ENCODE peak calls at places on chromosomes 6 and 20, in six cellular contexts. C, N, R, T, Z and A are unnamed samples. For H3K9me3, the result is how much of the 10 kb centered on the place peaks cover.

GRCh38 chr6:86122086-86122485 is 479.4 kb upstream of the SYNCRIP start:
- DNase-seq in C (no peak), N (no peak), R (no peak), T (no peak), Z (no peak), A (no peak)

GRCh38 chr6:116528163-116528562 is 16.7 kb downstream of the CALHM5 start:
- DNase-seq in C (no peak), N (no peak), R (no peak), T (no peak), Z (no peak), A (no peak)

GRCh38 chr20:641516-641913 is 11.5 kb downstream of the SRXN1 start:
- DNase-seq in C (no peak), N (no peak), R (no peak), T (no peak), Z (no peak), A (no peak)

GRCh38 chr6:53869964-53870363 is 75.2 kb downstream of the LRRC1 start:
- DNase-seq in C (no peak), N (no peak), R (no peak), T (peak), Z (no peak), A (no peak)

GRCh38 chr6:4606016-4606415 is 170.2 kb upstream of the CDYL start:
- DNase-seq in C (no peak), N (no peak), R (no peak), T (no peak), Z (no peak), A (no peak)

GRCh38 chr6:85402922-85403321 is 47.0 kb upstream of the NT5E start:
- DNase-seq in C (no peak), N (no peak), R (no peak), T (no peak), Z (no peak), A (no peak)

GRCh38 chr20:13212750-13213149 is 8.3 kb upstream of the ISM1 start:
- DNase-seq in C (no peak), N (no peak), R (no peak), T (no peak), Z (peak), A (no peak)

GRCh38 chr6:122381494-122382083 is 17.9 kb upstream of the HSF2 start:
- DNase-seq in C (peak), N (peak), R (no peak), T (peak), Z (peak), A (peak)

GRCh38 chr6:116405663-116406329 is 35.0 kb downstream of the DSE start:
- DNase-seq in C (no peak), N (no peak), R (no peak), T (no peak), Z (peak), A (no peak)

GRCh38 chr6:114187563-114187962 is 155.3 kb downstream of the HS3ST5 start:
- DNase-seq in C (no peak), N (no peak), R (no peak), T (no peak), Z (no peak), A (no peak)

GRCh38 chr6:165889636-165890403 is 226.8 kb upstream of the PDE10A start:
- DNase-seq in C (no peak), N (no peak), R (no peak), T (peak), Z (peak), A (no peak)

GRCh38 chr6:43282060-43282459 is 16.0 kb upstream of the SLC22A7 start:
- DNase-seq in C (no peak), N (no peak), R (no peak), T (no peak), Z (no peak), A (no peak)

GRCh38 chr20:58661298-58662141 is 10.4 kb downstream of the STX16 start:
- DNase-seq in C (peak), N (no peak), R (no peak), T (no peak), Z (no peak), A (peak)

GRCh38 chr6:27293436-27294152 is 18.5 kb downstream of the POM121L2 start:
- DNase-seq in C (no peak), N (no peak), R (no peak), T (peak), Z (peak), A (no peak)

GRCh38 chr6:26214826-26215199 is 127.6 kb downstream of the HFE start:
- DNase-seq in C (no peak), N (no peak), R (no peak), T (no peak), Z (no peak), A (no peak)

GRCh38 chr6:69398729-69399128 is 398.1 kb downstream of the LMBRD1 start:
- DNase-seq in C (no peak), N (no peak), R (no peak), T (no peak), Z (peak), A (no peak)

GRCh38 chr20:56088381-56088780 is 83.1 kb upstream of the CBLN4 start:
- DNase-seq in C (no peak), N (no peak), R (no peak), T (no peak), Z (no peak), A (no peak)
- H3K9me3 ChIP-seq in C (under half), N (under half), R (under half), T (under half), Z (under half), A (under half)

GRCh38 chr6:168307695-168308021 is 11.9 kb downstream of the DACT2 start:
- DNase-seq in C (no peak), N (no peak), R (no peak), T (no peak), Z (no peak), A (no peak)

GRCh38 chr6:168309183-168309582 is 10.4 kb downstream of the DACT2 start:
- DNase-seq in C (no peak), N (no peak), R (no peak), T (no peak), Z (no peak), A (no peak)

GRCh38 chr6:168309997-168310396 is 9.6 kb downstream of the DACT2 start:
- DNase-seq in C (no peak), N (no peak), R (no peak), T (no peak), Z (no peak), A (no peak)

GRCh38 chr6:168307011-168307694 is 12.4 kb downstream of the DACT2 start:
- DNase-seq in C (no peak), N (no peak), R (no peak), T (no peak), Z (no peak), A (no peak)

GRCh38 chr6:168308390-168309144 is 11.0 kb downstream of the DACT2 start:
- DNase-seq in C (no peak), N (no peak), R (no peak), T (no peak), Z (no peak), A (no peak)
- H3K9me3 ChIP-seq in C (under half), N (under half), R (under half), T (under half), Z (under half), A (under half)

GRCh38 chr20:31256959-31257358 is 505 bp upstream of the DEFB115 start:
- DNase-seq in C (no peak), N (no peak), R (no peak), T (no peak), Z (no peak), A (no peak)

GRCh38 chr20:31260326-31260932 is 3.0 kb downstream of the DEFB115 start:
- DNase-seq in C (no peak), N (no peak), R (no peak), T (peak), Z (no peak), A (no peak)

DNA sequence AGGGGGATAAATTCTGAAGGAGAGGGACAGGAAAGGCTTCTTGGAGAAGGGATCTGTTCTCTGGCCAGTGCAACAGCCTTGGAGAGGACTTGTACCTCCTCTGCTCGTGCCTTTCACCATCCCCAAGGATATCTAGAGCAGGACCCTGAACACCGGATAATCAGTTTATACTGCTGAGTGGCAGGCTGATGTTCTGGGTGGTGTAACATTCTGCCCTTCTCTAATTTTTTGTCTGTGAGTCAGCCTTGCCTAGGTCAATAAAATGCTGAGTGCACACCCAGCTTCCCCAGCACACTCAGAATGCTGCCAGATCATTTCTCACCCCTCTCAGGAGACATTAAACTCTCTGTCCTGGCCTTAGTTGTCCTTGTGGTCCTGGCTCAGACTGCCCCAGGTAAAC is at the start of gene DEFB115:
- DNase-seq in C (no peak), N (no peak), R (no peak), T (no peak), Z (no peak), A (no peak)
- H3K9me3 ChIP-seq in C (under half), N (under half), R (under half), T (under half), Z (under half), A (under half)

GRCh38 chr6:147549531-147549930 is 41.0 kb downstream of the SAMD5 start:
- DNase-seq in C (no peak), N (no peak), R (no peak), T (no peak), Z (peak), A (no peak)
- H3K9me3 ChIP-seq in C (under half), N (under half), R (under half), T (under half), Z (under half), A (under half)

GRCh38 chr6:343960-344815 is 47.4 kb upstream of the IRF4 start:
- DNase-seq in C (no peak), N (no peak), R (peak), T (no peak), Z (no peak), A (no peak)

GRCh38 chr6:347232-347631 is 44.3 kb upstream of the IRF4 start:
- DNase-seq in C (no peak), N (no peak), R (no peak), T (no peak), Z (no peak), A (no peak)

GRCh38 chr6:346389-347030 is 45.0 kb upstream of the IRF4 start:
- DNase-seq in C (no peak), N (peak), R (no peak), T (no peak), Z (peak), A (no peak)

GRCh38 chr6:344816-345340 is 46.7 kb upstream of the IRF4 start:
- DNase-seq in C (no peak), N (no peak), R (peak), T (no peak), Z (no peak), A (no peak)

GRCh38 chr6:345747-346388 is 45.7 kb upstream of the IRF4 start:
- DNase-seq in C (no peak), N (no peak), R (peak), T (no peak), Z (peak), A (no peak)
- H3K9me3 ChIP-seq in C (under half), N (under half), R (under half), T (under half), Z (under half), A (under half)

GRCh38 chr6:148697895-148698440 is 48.9 kb upstream of the UST start:
- DNase-seq in C (no peak), N (no peak), R (no peak), T (no peak), Z (no peak), A (no peak)
- H3K9me3 ChIP-seq in C (under half), N (under half), R (under half), T (under half), Z (under half), A (under half)

GRCh38 chr6:66159937-66160336 is 452.9 kb upstream of the EYS start:
- DNase-seq in C (no peak), N (no peak), R (no peak), T (no peak), Z (no peak), A (no peak)
- H3K9me3 ChIP-seq in C (under half), N (under half), R (under half), T (under half), Z (under half), A (under half)

DNA sequence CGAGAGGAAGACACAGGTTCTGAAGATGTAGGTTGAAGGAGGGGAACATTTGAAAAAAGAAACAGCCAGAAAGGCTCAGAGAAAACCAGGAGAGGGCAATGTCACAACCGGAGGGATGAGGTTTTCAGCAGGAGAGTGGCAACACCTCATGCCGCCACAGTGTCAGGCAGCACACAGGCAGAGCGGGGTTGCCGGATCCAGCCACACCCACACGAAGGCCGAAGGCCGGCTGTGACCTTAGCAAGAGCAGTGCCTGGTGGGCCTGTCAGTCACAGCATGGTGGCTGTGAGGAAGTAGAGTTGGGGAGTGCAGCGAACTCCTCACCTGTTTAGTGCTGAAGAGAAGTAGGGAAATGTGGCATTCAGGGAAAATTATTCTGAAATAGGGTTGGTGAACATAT is 14.0 kb downstream of the HDDC2 start:
- DNase-seq in C (no peak), N (no peak), R (no peak), T (no peak), Z (no peak), A (no peak)
- H3K9me3 ChIP-seq in C (under half), N (under half), R (under half), T (under half), Z (under half), A (under half)

DNA sequence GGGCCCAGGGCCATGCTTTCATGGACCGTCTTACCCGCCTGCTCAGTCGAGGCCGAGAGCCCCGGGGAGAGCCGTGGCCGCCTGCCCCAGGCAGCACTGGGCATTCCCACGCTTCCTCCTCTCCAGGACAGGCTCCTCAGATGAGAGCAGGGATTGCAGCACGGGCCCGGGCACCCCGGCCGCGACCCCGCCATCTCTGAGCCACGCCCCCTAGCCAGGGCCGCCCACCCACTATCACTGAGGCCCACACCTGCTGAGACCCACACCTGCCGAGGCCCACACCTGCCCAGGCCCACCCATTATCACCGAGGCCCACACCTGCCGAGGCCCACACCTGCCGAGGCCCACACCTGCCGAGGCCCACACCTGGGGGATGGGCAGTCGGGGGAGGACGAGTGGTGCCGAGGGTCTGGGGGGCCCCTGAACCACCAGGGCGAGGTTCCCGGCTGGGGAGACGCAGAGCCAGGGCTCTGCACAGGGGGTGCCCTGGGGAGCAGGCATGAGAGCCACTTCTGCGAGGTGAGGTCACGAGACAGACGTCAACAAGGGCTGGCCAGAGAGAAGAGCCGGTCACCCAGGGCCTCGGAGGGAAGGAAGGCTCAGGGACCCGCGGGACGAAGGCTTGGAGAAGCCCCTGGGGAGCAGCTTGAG is 235.6 kb downstream of the ERMARD start:
- DNase-seq in C (no peak), N (peak), R (no peak), T (no peak), Z (no peak), A (no peak)
- H3K9me3 ChIP-seq in C (under half), N (under half), R (under half), T (under half), Z (under half), A (under half)

DNA sequence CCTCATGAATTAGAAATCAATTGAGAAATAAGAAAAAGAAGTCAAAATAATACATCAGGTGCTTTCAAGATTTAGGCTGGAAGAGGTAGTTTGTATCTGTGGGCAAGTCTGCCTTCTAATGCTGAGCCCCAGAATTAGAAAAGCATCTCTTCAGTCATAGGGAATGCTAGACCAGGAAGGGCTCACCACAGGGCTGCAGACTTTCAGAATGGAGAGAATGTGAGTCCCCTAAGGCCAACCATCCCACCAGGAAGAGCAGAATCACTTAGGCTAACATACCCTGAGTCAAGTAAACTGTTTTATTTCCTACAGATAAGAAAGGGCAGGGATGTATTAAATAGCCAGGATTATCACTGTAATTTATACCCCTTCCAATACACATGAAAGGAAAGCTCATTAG is 510.2 kb downstream of the RNF144B start:
- DNase-seq in C (no peak), N (no peak), R (no peak), T (no peak), Z (no peak), A (no peak)
- H3K9me3 ChIP-seq in C (under half), N (under half), R (under half), T (under half), Z (under half), A (under half)